ENCODE peak calls at places on chromosomes 7 and 10, in seven cellular contexts. One of them, this sample, is unnamed.

GRCh38 chr10:86292462-86293322 is 73.9 kb downstream of the GRID1 start:
- DNase-seq in activated T-helper 1 cell treated with Interleukin-2 at 50 U/mL for 16 hours: no peak
- DNase-seq in mucosa of descending colon: no peak
- DNase-seq in cardiac fibroblast: no peak
- DNase-seq in cerebellum: no peak
- DNase-seq in C1 segment of cervical spinal cord: no peak
- DNase-seq in caudate nucleus: no peak
- DNase-seq in this sample: peak; percentile 48

GRCh38 chr7:923108-924041 is 31.1 kb downstream of the ADAP1 start:
- DNase-seq in cerebellum: no peak
- DNase-seq in caudate nucleus: no peak
- DNase-seq in mucosa of descending colon: peak; percentile 94
- DNase-seq in activated T-helper 1 cell treated with Interleukin-2 at 50 U/mL for 16 hours: peak; percentile 86
- DNase-seq in C1 segment of cervical spinal cord: no peak
- DNase-seq in cardiac fibroblast: no peak
- DNase-seq in this sample: no peak

GRCh38 chr10:34768261-34768971 is 46.7 kb downstream of the PARD3 start:
- DNase-seq in activated T-helper 1 cell treated with Interleukin-2 at 50 U/mL for 16 hours: no peak
- DNase-seq in caudate nucleus: no peak
- DNase-seq in cerebellum: no peak
- DNase-seq in mucosa of descending colon: peak; percentile 89
- DNase-seq in C1 segment of cervical spinal cord: peak; percentile 26
- DNase-seq in cardiac fibroblast: peak; percentile 25
- DNase-seq in this sample: no peak

GRCh38 chr7:130277763-130278643 is 11.3 kb downstream of the CPA2 start:
- DNase-seq in cerebellum: peak; percentile 66
- DNase-seq in activated T-helper 1 cell treated with Interleukin-2 at 50 U/mL for 16 hours: no peak
- DNase-seq in C1 segment of cervical spinal cord: no peak
- DNase-seq in mucosa of descending colon: no peak
- DNase-seq in cardiac fibroblast: peak; percentile 78
- DNase-seq in caudate nucleus: no peak
- DNase-seq in this sample: no peak

GRCh38 chr7:4216016-4216415 is 466.1 kb upstream of the FOXK1 start:
- DNase-seq in cerebellum: no peak
- DNase-seq in activated T-helper 1 cell treated with Interleukin-2 at 50 U/mL for 16 hours: no peak
- DNase-seq in cardiac fibroblast: no peak
- DNase-seq in C1 segment of cervical spinal cord: no peak
- DNase-seq in mucosa of descending colon: no peak
- DNase-seq in caudate nucleus: no peak
- DNase-seq in this sample: no peak

GRCh38 chr10:27447540-27447939 is 56.6 kb upstream of the RAB18 start:
- DNase-seq in cardiac fibroblast: no peak
- DNase-seq in mucosa of descending colon: no peak
- DNase-seq in activated T-helper 1 cell treated with Interleukin-2 at 50 U/mL for 16 hours: no peak
- DNase-seq in cerebellum: no peak
- DNase-seq in caudate nucleus: no peak
- DNase-seq in C1 segment of cervical spinal cord: no peak
- DNase-seq in this sample: no peak

GRCh38 chr7:74061840-74062539 is 21.6 kb upstream of the LIMK1 start:
- DNase-seq in caudate nucleus: peak; percentile 32
- DNase-seq in C1 segment of cervical spinal cord: peak; percentile 58
- DNase-seq in cerebellum: peak; percentile 82
- DNase-seq in cardiac fibroblast: peak; percentile 95
- DNase-seq in mucosa of descending colon: peak; percentile 89
- DNase-seq in activated T-helper 1 cell treated with Interleukin-2 at 50 U/mL for 16 hours: peak; percentile 53
- DNase-seq in this sample: peak; percentile 57

GRCh38 chr7:80533287-80533686 is 21.4 kb upstream of the GNAT3 start:
- DNase-seq in activated T-helper 1 cell treated with Interleukin-2 at 50 U/mL for 16 hours: no peak
- DNase-seq in cerebellum: no peak
- DNase-seq in mucosa of descending colon: no peak
- DNase-seq in caudate nucleus: no peak
- DNase-seq in C1 segment of cervical spinal cord: no peak
- DNase-seq in cardiac fibroblast: peak; percentile 55
- DNase-seq in this sample: no peak

GRCh38 chr7:147607151-147607800 is 983.3 kb upstream of the C7orf33 start:
- DNase-seq in C1 segment of cervical spinal cord: no peak
- DNase-seq in caudate nucleus: no peak
- DNase-seq in cardiac fibroblast: no peak
- DNase-seq in activated T-helper 1 cell treated with Interleukin-2 at 50 U/mL for 16 hours: no peak
- DNase-seq in cerebellum: no peak
- DNase-seq in mucosa of descending colon: no peak
- DNase-seq in this sample: no peak

GRCh38 chr7:70756789-70757188 is 375.2 kb upstream of the GALNT17 start:
- DNase-seq in mucosa of descending colon: no peak
- DNase-seq in C1 segment of cervical spinal cord: no peak
- DNase-seq in cerebellum: no peak
- DNase-seq in caudate nucleus: no peak
- DNase-seq in activated T-helper 1 cell treated with Interleukin-2 at 50 U/mL for 16 hours: no peak
- DNase-seq in cardiac fibroblast: no peak
- DNase-seq in this sample: no peak

GRCh38 chr7:21757537-21758282 is 188.0 kb downstream of the CDCA7L start:
- DNase-seq in C1 segment of cervical spinal cord: no peak
- DNase-seq in cardiac fibroblast: no peak
- DNase-seq in mucosa of descending colon: no peak
- DNase-seq in caudate nucleus: no peak
- DNase-seq in cerebellum: no peak
- DNase-seq in activated T-helper 1 cell treated with Interleukin-2 at 50 U/mL for 16 hours: no peak
- DNase-seq in this sample: no peak

GRCh38 chr7:69412331-69413146 is 185.7 kb upstream of the AUTS2 start:
- DNase-seq in activated T-helper 1 cell treated with Interleukin-2 at 50 U/mL for 16 hours: no peak
- DNase-seq in cardiac fibroblast: peak; percentile 1
- DNase-seq in mucosa of descending colon: no peak
- DNase-seq in caudate nucleus: no peak
- DNase-seq in C1 segment of cervical spinal cord: no peak
- DNase-seq in cerebellum: no peak
- DNase-seq in this sample: no peak

GRCh38 chr10:98323221-98324164 is 55.5 kb upstream of the LOXL4 start:
- DNase-seq in cerebellum: no peak
- DNase-seq in cardiac fibroblast: peak; percentile 93
- DNase-seq in caudate nucleus: no peak
- DNase-seq in activated T-helper 1 cell treated with Interleukin-2 at 50 U/mL for 16 hours: no peak
- DNase-seq in mucosa of descending colon: peak; percentile 71
- DNase-seq in C1 segment of cervical spinal cord: no peak
- DNase-seq in this sample: no peak

GRCh38 chr10:77377034-77377433 is 260.6 kb downstream of the KCNMA1 start:
- DNase-seq in cardiac fibroblast: peak; percentile 35
- DNase-seq in cerebellum: no peak
- DNase-seq in activated T-helper 1 cell treated with Interleukin-2 at 50 U/mL for 16 hours: no peak
- DNase-seq in mucosa of descending colon: no peak
- DNase-seq in caudate nucleus: no peak
- DNase-seq in C1 segment of cervical spinal cord: no peak
- DNase-seq in this sample: no peak

GRCh38 chr7:29189743-29190201 is 4.8 kb upstream of the CHN2 start:
- DNase-seq in activated T-helper 1 cell treated with Interleukin-2 at 50 U/mL for 16 hours: no peak
- DNase-seq in cardiac fibroblast: peak; percentile 45
- DNase-seq in C1 segment of cervical spinal cord: peak; percentile 31
- DNase-seq in cerebellum: peak; percentile 81
- DNase-seq in mucosa of descending colon: peak; percentile 72
- DNase-seq in caudate nucleus: peak; percentile 36
- DNase-seq in this sample: peak; percentile 67